ENCODE peak calls at places on chromosomes 5 and 9, in four cellular contexts. R, C, J and S are unnamed samples.

GRCh38 chr9:105656131-105656921 is 5.9 kb upstream of the TAL2 start:
- DNase-seq in J (peak), R (no peak), C (peak), S (no peak)

GRCh38 chr5:143527808-143528207 is 124.3 kb upstream of the NR3C1 start:
- DNase-seq in R (no peak), J (no peak), C (no peak), S (no peak)

GRCh38 chr5:143445726-143446125 is 42.2 kb upstream of the NR3C1 start:
- DNase-seq in C (no peak), R (no peak), J (no peak), S (no peak)

GRCh38 chr9:126773004-126773607 is 31.7 kb upstream of the ZBTB43 start:
- DNase-seq in J (peak), C (no peak), R (no peak), S (no peak)

GRCh38 chr5:10691826-10692785 is 68.9 kb downstream of the DAP start:
- DNase-seq in C (no peak), R (no peak), J (no peak), S (no peak)

GRCh38 chr5:122653087-122654017 is 121.5 kb upstream of the SNX2 start:
- DNase-seq in J (no peak), C (no peak), R (no peak), S (no peak)

GRCh38 chr9:109499631-109500120 is 1.6 kb upstream of the PTPN3 start:
- DNase-seq in J (peak), R (no peak), C (peak), S (peak)

GRCh38 chr9:108297025-108297424 is 558.8 kb downstream of the ACTL7B start:
- DNase-seq in C (no peak), R (no peak), J (no peak), S (no peak)

GRCh38 chr5:103060414-103060954 is 59.5 kb downstream of the GIN1 start:
- DNase-seq in R (no peak), C (no peak), J (no peak), S (no peak)

GRCh38 chr9:110189001-110189400 is 19.0 kb downstream of the C9orf152 start:
- DNase-seq in C (peak), R (no peak), J (no peak), S (no peak)

GRCh38 chr5:138339464-138339863 is 1.4 kb downstream of the FAM53C start:
- DNase-seq in C (no peak), J (no peak), R (no peak), S (no peak)

GRCh38 chr9:126589349-126589748 is 24.4 kb upstream of the LMX1B start:
- DNase-seq in C (no peak), J (no peak), R (no peak), S (no peak)

GRCh38 chr5:2182020-2182419 is 299.3 kb upstream of the IRX4 start:
- DNase-seq in J (no peak), C (no peak), R (no peak), S (no peak)

GRCh38 chr5:15807861-15808260 is 307.9 kb downstream of the FBXL7 start:
- DNase-seq in J (peak), R (no peak), C (no peak), S (no peak)

GRCh38 chr5:76714771-76715483 is 999 bp upstream of the F2R start:
- DNase-seq in J (no peak), R (no peak), C (no peak), S (no peak)

GRCh38 chr9:82332018-82332773 is 343.6 kb downstream of the SPATA31D1 start:
- DNase-seq in C (no peak), R (no peak), J (no peak), S (no peak)

GRCh38 chr5:54222336-54222735 is 88.0 kb downstream of the ARL15 start:
- DNase-seq in C (no peak), R (no peak), J (no peak), S (no peak)

GRCh38 chr5:153480401-153480800 is 10.1 kb upstream of the GRIA1 start:
- DNase-seq in R (no peak), C (no peak), J (no peak), S (no peak)

GRCh38 chr5:157842787-157843186 is 16.2 kb downstream of the CLINT1 start:
- DNase-seq in J (no peak), R (no peak), C (no peak), S (no peak)
- TF ChIP-seq CTCF in J (no peak), R (no peak), C (no peak), S (no peak)

GRCh38 chr9:137095664-137096517 is 9.1 kb downstream of the MAN1B1 start:
- DNase-seq in C (no peak), J (peak), R (peak), S (no peak)
- TF ChIP-seq CTCF in C (no peak), J (peak), R (peak), S (no peak)

GRCh38 chr9:68574150-68574549 is 33.5 kb upstream of the TMEM252 start:
- DNase-seq in R (no peak), C (no peak), J (no peak), S (no peak)
- TF ChIP-seq CTCF in R (no peak), C (no peak), J (no peak), S (no peak)

DNA sequence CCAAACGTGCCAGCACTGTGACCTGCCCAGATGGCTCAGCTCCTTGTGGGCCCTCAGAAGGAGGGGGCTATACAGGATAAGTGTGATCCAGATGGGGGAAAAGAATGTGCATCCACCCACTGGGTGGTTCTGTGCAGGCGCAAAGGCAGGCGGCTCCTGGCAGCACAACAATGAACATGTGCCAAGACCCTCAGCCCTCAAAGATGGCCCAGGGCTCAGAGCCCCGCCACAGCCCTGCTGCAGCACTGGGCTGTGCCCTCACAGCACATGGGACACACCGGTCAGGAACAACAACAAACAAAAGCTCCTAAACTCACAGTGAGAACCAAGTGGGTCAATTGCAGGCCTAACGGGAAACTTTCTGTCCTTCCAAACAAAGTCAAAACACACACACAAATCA is 4.7 kb downstream of the SEMA4D start:
- DNase-seq in J (no peak), R (no peak), C (no peak), S (no peak)
- TF ChIP-seq CTCF in J (no peak), R (no peak), C (no peak), S (no peak)

GRCh38 chr9:136562746-136563506 is 17.1 kb upstream of the NOTCH1 start:
- DNase-seq in J (no peak), C (peak), R (no peak), S (no peak)
- TF ChIP-seq CTCF in J (no peak), C (no peak), R (no peak), S (no peak)

GRCh38 chr5:156328766-156329165 is 1.8 kb downstream of the SGCD start:
- DNase-seq in C (no peak), R (no peak), J (no peak), S (no peak)

GRCh38 chr5:156328176-156328575 is 1.2 kb downstream of the SGCD start:
- DNase-seq in R (no peak), J (no peak), C (no peak), S (no peak)

GRCh38 chr5:156327306-156327705 is 342 bp downstream of the SGCD start:
- DNase-seq in J (no peak), C (no peak), R (no peak), S (no peak)

GRCh38 chr5:156325671-156326070 is 1.3 kb upstream of the SGCD start:
- DNase-seq in R (no peak), J (no peak), C (no peak), S (no peak)

GRCh38 chr5:156326718-156327259 is at the start of gene SGCD:
- DNase-seq in C (peak), R (no peak), J (no peak), S (no peak)
- TF ChIP-seq CTCF in C (no peak), R (no peak), J (no peak), S (no peak)

DNA sequence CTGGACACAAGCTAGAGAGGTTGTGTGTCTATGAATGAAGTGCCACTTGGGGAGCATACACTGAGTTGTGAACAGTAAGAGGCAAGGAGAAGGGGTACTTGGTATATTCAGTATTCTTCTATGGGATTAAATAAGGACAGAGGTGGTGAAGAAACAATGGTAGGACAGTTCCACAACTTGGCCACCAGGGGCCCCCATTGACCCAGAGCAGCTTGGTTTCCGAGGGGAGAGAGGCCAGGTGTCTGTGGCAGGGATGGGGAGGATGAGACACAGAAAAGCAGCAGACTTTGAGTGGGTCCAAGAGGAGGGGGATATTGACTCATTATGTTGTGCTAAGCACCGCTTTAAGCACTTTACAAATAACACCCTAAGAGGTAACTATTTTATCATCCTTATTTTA is 220.6 kb downstream of the MELK start:
- DNase-seq in R (no peak), C (no peak), J (peak), S (no peak)
- TF ChIP-seq CTCF in R (no peak), C (no peak), J (peak), S (no peak)

GRCh38 chr5:126959188-126959587 is 71.2 kb downstream of the MARCHF3 start:
- DNase-seq in C (no peak), R (no peak), J (no peak), S (no peak)

GRCh38 chr5:126961128-126961527 is 69.2 kb downstream of the MARCHF3 start:
- DNase-seq in C (no peak), R (no peak), J (no peak), S (no peak)

GRCh38 chr5:126954981-126955380 is 75.4 kb downstream of the MARCHF3 start:
- DNase-seq in C (no peak), J (no peak), R (no peak), S (no peak)

GRCh38 chr5:126961702-126962101 is 68.7 kb downstream of the MARCHF3 start:
- DNase-seq in J (no peak), R (no peak), C (no peak), S (no peak)

DNA sequence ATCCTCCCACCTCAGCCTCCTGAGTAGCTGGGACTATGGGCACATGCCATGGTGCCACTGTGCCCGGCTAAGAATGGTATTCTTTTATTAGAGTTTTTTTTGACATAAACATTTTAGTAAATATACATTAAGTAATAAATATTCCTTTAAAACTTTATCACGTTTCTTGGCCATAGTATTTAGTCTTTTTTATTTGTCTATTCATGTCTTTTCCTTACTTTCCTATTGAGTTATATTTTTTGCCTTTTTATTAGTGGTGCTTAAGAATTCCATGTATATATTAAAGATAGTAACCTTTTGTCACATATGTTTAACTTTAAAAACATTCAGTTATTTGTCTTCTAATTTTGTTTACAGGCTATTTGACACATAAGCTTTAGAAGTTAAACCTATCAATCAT is 73.4 kb downstream of the MARCHF3 start:
- DNase-seq in R (no peak), C (no peak), J (no peak), S (no peak)
- TF ChIP-seq CTCF in R (no peak), C (no peak), J (no peak), S (no peak)

DNA sequence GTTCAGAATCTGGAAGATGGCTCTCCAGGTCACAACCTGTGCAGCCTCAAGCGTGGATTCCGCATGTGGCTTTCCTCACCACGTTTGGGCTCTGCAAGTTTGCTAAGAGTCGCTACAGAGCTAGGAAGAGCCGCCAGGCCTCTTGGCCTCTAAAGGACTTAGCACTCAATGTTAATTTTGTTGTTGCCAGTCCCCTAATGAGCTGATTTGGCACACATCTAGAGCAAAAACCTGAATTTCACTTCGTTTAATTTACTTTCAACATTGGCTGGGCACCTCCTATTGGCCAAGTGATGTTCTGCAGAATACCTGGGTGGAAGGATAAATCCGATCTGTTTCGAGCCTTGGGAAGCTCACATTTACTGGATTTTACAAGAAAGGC is 65.8 kb upstream of the UNC5A start:
- DNase-seq in J (no peak), R (no peak), C (no peak), S (no peak)
- TF ChIP-seq CTCF in J (peak), R (peak), C (no peak), S (no peak)